ENCODE peak calls at places on chromosomes 12 and 14, in seven cellular contexts. One of them, this sample, is unnamed.

GRCh38 chr12:114986849-114987248 is 302.9 kb upstream of the TBX3 start:
- DNase-seq in H7: no peak
- DNase-seq in M059J: no peak
- DNase-seq in RWPE1: no peak
- DNase-seq in EH: no peak
- DNase-seq in H9: no peak
- DNase-seq in GM23248: no peak
- DNase-seq in this sample: no peak

GRCh38 chr14:95482967-95483842 is 33.2 kb downstream of the SYNE3 start:
- DNase-seq in H7: no peak
- DNase-seq in M059J: peak
- DNase-seq in RWPE1: peak
- DNase-seq in EH: peak
- DNase-seq in H9: no peak
- DNase-seq in GM23248: peak
- DNase-seq in this sample: no peak

GRCh38 chr12:124385219-124385969 is 90.5 kb downstream of the RFLNA start:
- DNase-seq in H7: no peak
- DNase-seq in M059J: peak
- DNase-seq in RWPE1: peak
- DNase-seq in EH: peak
- DNase-seq in H9: no peak
- DNase-seq in GM23248: peak
- DNase-seq in this sample: no peak

GRCh38 chr14:36866867-36867266 is 205.2 kb downstream of the PAX9 start:
- DNase-seq in H7: no peak
- DNase-seq in M059J: no peak
- DNase-seq in RWPE1: no peak
- DNase-seq in EH: no peak
- DNase-seq in H9: no peak
- DNase-seq in GM23248: no peak
- DNase-seq in this sample: no peak

GRCh38 chr14:86540636-86541247 is 1010.8 kb downstream of the FLRT2 start:
- DNase-seq in H7: no peak
- DNase-seq in M059J: no peak
- DNase-seq in RWPE1: no peak
- DNase-seq in EH: peak
- DNase-seq in H9: no peak
- DNase-seq in GM23248: no peak
- DNase-seq in this sample: no peak

GRCh38 chr14:104424406-104425072 is 155.0 kb upstream of the C14orf180 start:
- DNase-seq in H7: peak
- DNase-seq in M059J: no peak
- DNase-seq in RWPE1: no peak
- DNase-seq in EH: no peak
- DNase-seq in H9: no peak
- DNase-seq in GM23248: no peak
- DNase-seq in this sample: no peak

GRCh38 chr14:77037886-77038511 is 9.5 kb upstream of the IRF2BPL start:
- DNase-seq in H7: peak
- DNase-seq in M059J: peak
- DNase-seq in RWPE1: no peak
- DNase-seq in EH: peak
- DNase-seq in H9: no peak
- DNase-seq in GM23248: peak
- DNase-seq in this sample: peak

GRCh38 chr14:82621881-82622450 is 1088.3 kb upstream of the SEL1L start:
- DNase-seq in H7: peak
- DNase-seq in M059J: no peak
- DNase-seq in RWPE1: no peak
- DNase-seq in EH: no peak
- DNase-seq in H9: peak
- DNase-seq in GM23248: no peak
- DNase-seq in this sample: no peak

GRCh38 chr12:51383281-51383905 is 7.8 kb downstream of the GALNT6 start:
- DNase-seq in H7: no peak
- DNase-seq in M059J: peak
- DNase-seq in RWPE1: no peak
- DNase-seq in EH: peak
- DNase-seq in H9: no peak
- DNase-seq in GM23248: no peak
- DNase-seq in this sample: no peak

GRCh38 chr12:67658486-67658885 is 9.9 kb downstream of the DYRK2 start:
- DNase-seq in H7: no peak
- DNase-seq in M059J: no peak
- DNase-seq in RWPE1: no peak
- DNase-seq in EH: no peak
- DNase-seq in H9: no peak
- DNase-seq in GM23248: no peak
- DNase-seq in this sample: no peak

GRCh38 chr14:68888025-68888850 is 90.9 kb downstream of the ACTN1 start:
- DNase-seq in H7: no peak
- DNase-seq in M059J: no peak
- DNase-seq in RWPE1: no peak
- DNase-seq in EH: no peak
- DNase-seq in H9: no peak
- DNase-seq in GM23248: no peak
- DNase-seq in this sample: no peak

GRCh38 chr14:68703093-68703492 is 89.8 kb downstream of the ZFP36L1 start:
- DNase-seq in H7: peak
- DNase-seq in M059J: peak
- DNase-seq in RWPE1: peak
- DNase-seq in EH: peak
- DNase-seq in H9: no peak
- DNase-seq in GM23248: peak
- DNase-seq in this sample: no peak

GRCh38 chr12:51683763-51684357 is 92.8 kb downstream of the SCN8A start:
- DNase-seq in H7: no peak
- DNase-seq in M059J: peak
- DNase-seq in RWPE1: peak
- DNase-seq in EH: peak
- DNase-seq in H9: no peak
- DNase-seq in GM23248: peak
- DNase-seq in this sample: no peak

GRCh38 chr12:3117144-3117581 is 40.0 kb downstream of the TSPAN9 start:
- DNase-seq in H7: no peak
- DNase-seq in M059J: peak
- DNase-seq in RWPE1: no peak
- DNase-seq in EH: peak
- DNase-seq in H9: no peak
- DNase-seq in GM23248: no peak
- DNase-seq in this sample: no peak

GRCh38 chr12:22525426-22525825 is 18.9 kb downstream of the C2CD5 start:
- DNase-seq in H7: no peak
- DNase-seq in M059J: no peak
- DNase-seq in RWPE1: no peak
- DNase-seq in EH: peak
- DNase-seq in H9: no peak
- DNase-seq in GM23248: peak
- DNase-seq in this sample: no peak

GRCh38 chr12:103166949-103167348 is 209.5 kb downstream of the ASCL1 start:
- DNase-seq in H7: no peak
- DNase-seq in M059J: no peak
- DNase-seq in RWPE1: no peak
- DNase-seq in EH: no peak
- DNase-seq in H9: no peak
- DNase-seq in GM23248: no peak
- DNase-seq in this sample: no peak

GRCh38 chr12:64609543-64610091 is 678 bp upstream of the RASSF3 start:
- DNase-seq in H7: no peak
- DNase-seq in M059J: peak
- DNase-seq in RWPE1: peak
- DNase-seq in EH: peak
- DNase-seq in H9: no peak
- DNase-seq in GM23248: peak
- DNase-seq in this sample: no peak

GRCh38 chr14:96999654-97000155 is 202.5 kb downstream of the VRK1 start:
- DNase-seq in H7: no peak
- DNase-seq in M059J: no peak
- DNase-seq in RWPE1: no peak
- DNase-seq in EH: no peak
- DNase-seq in H9: no peak
- DNase-seq in GM23248: no peak
- DNase-seq in this sample: no peak

GRCh38 chr12:124700810-124701594 is 133.6 kb upstream of the NCOR2 start:
- DNase-seq in H7: peak
- DNase-seq in M059J: no peak
- DNase-seq in RWPE1: peak
- DNase-seq in EH: peak
- DNase-seq in H9: peak
- DNase-seq in GM23248: peak
- DNase-seq in this sample: no peak

This sample was measured in activated T-helper 1 cell treated with Interleukin-2 at 50 U/mL for 16 hours.